ENCODE peak calls at places on chromosomes 12 and 14, in nine cellular contexts. One of them, this sample, is unnamed. For H3K9me3 and H3K27me3, the result is how much of the 10 kb centered on the place peaks cover.

GRCh38 chr14:105857816-105858675 is 331.7 kb downstream of the TMEM121 start:
- DNase-seq in fibroblast of lung: no peak
- DNase-seq in keratinocyte: no peak
- DNase-seq in SK-N-SH: no peak
- DNase-seq in heart right ventricle: no peak
- DNase-seq in ovary: peak
- DNase-seq in cardiac muscle cell: no peak
- DNase-seq in adrenal gland: peak
- DNase-seq in ascending aorta: no peak
- DNase-seq in this sample: no peak

GRCh38 chr12:42652048-42652447 is 62.5 kb upstream of the PRICKLE1 start:
- DNase-seq in ovary: no peak
- DNase-seq in heart right ventricle: no peak
- DNase-seq in keratinocyte: no peak
- DNase-seq in ascending aorta: no peak
- DNase-seq in adrenal gland: no peak
- DNase-seq in SK-N-SH: no peak
- DNase-seq in cardiac muscle cell: no peak
- DNase-seq in fibroblast of lung: no peak
- DNase-seq in this sample: no peak

GRCh38 chr12:102281231-102281630 is 83.6 kb upstream of the PMCH start:
- DNase-seq in heart right ventricle: no peak
- DNase-seq in ascending aorta: no peak
- DNase-seq in cardiac muscle cell: no peak
- DNase-seq in adrenal gland: no peak
- DNase-seq in fibroblast of lung: no peak
- DNase-seq in ovary: no peak
- DNase-seq in keratinocyte: no peak
- DNase-seq in SK-N-SH: no peak
- DNase-seq in this sample: no peak

GRCh38 chr12:76713986-76714385 is 49.9 kb upstream of the ZDHHC17 start:
- DNase-seq in cardiac muscle cell: no peak
- DNase-seq in SK-N-SH: no peak
- DNase-seq in ascending aorta: no peak
- DNase-seq in heart right ventricle: no peak
- DNase-seq in keratinocyte: no peak
- DNase-seq in adrenal gland: no peak
- DNase-seq in fibroblast of lung: no peak
- DNase-seq in ovary: no peak
- DNase-seq in this sample: no peak

GRCh38 chr12:76586764-76587395 is 27.3 kb upstream of the OSBPL8 start:
- DNase-seq in SK-N-SH: peak
- DNase-seq in heart right ventricle: peak
- DNase-seq in adrenal gland: peak
- DNase-seq in ovary: no peak
- DNase-seq in fibroblast of lung: peak
- DNase-seq in ascending aorta: no peak
- DNase-seq in keratinocyte: no peak
- DNase-seq in cardiac muscle cell: peak
- DNase-seq in this sample: no peak

GRCh38 chr14:98867146-98867545 is 404.9 kb downstream of the BCL11B start:
- DNase-seq in heart right ventricle: no peak
- DNase-seq in ovary: no peak
- DNase-seq in SK-N-SH: no peak
- DNase-seq in ascending aorta: no peak
- DNase-seq in adrenal gland: no peak
- DNase-seq in cardiac muscle cell: no peak
- DNase-seq in keratinocyte: no peak
- DNase-seq in fibroblast of lung: no peak
- DNase-seq in this sample: no peak

GRCh38 chr14:50999726-51000125 is 55.4 kb upstream of the PYGL start:
- DNase-seq in SK-N-SH: no peak
- DNase-seq in ascending aorta: no peak
- DNase-seq in keratinocyte: no peak
- DNase-seq in cardiac muscle cell: no peak
- DNase-seq in ovary: no peak
- DNase-seq in heart right ventricle: no peak
- DNase-seq in fibroblast of lung: no peak
- DNase-seq in adrenal gland: no peak
- DNase-seq in this sample: no peak

GRCh38 chr12:132535046-132535445 is 45.1 kb downstream of the FBRSL1 start:
- DNase-seq in heart right ventricle: no peak
- DNase-seq in ovary: no peak
- DNase-seq in cardiac muscle cell: no peak
- DNase-seq in SK-N-SH: no peak
- DNase-seq in keratinocyte: no peak
- DNase-seq in fibroblast of lung: no peak
- DNase-seq in adrenal gland: no peak
- DNase-seq in ascending aorta: no peak
- DNase-seq in this sample: no peak

GRCh38 chr14:31360919-31361662 is 59.3 kb downstream of the HEATR5A start:
- DNase-seq in ovary: no peak
- DNase-seq in cardiac muscle cell: no peak
- DNase-seq in fibroblast of lung: peak
- DNase-seq in keratinocyte: no peak
- DNase-seq in ascending aorta: no peak
- DNase-seq in adrenal gland: no peak
- DNase-seq in SK-N-SH: no peak
- DNase-seq in heart right ventricle: no peak
- DNase-seq in this sample: no peak

GRCh38 chr12:15982471-15982870 is 71.3 kb downstream of the DERA start:
- DNase-seq in adrenal gland: no peak
- DNase-seq in fibroblast of lung: peak
- DNase-seq in keratinocyte: no peak
- DNase-seq in heart right ventricle: no peak
- DNase-seq in ovary: no peak
- DNase-seq in cardiac muscle cell: no peak
- DNase-seq in SK-N-SH: peak
- DNase-seq in ascending aorta: no peak
- DNase-seq in this sample: no peak

GRCh38 chr12:58757422-58757821 is 162.9 kb downstream of the LRIG3 start:
- DNase-seq in heart right ventricle: no peak
- DNase-seq in SK-N-SH: no peak
- DNase-seq in adrenal gland: no peak
- DNase-seq in ascending aorta: no peak
- DNase-seq in fibroblast of lung: peak
- DNase-seq in keratinocyte: no peak
- DNase-seq in cardiac muscle cell: no peak
- DNase-seq in ovary: no peak
- DNase-seq in this sample: peak

GRCh38 chr14:64698899-64699298 is 5.3 kb upstream of the PLEKHG3 start:
- DNase-seq in ovary: no peak
- DNase-seq in heart right ventricle: no peak
- DNase-seq in adrenal gland: no peak
- DNase-seq in cardiac muscle cell: no peak
- DNase-seq in keratinocyte: no peak
- DNase-seq in SK-N-SH: no peak
- DNase-seq in ascending aorta: no peak
- DNase-seq in fibroblast of lung: no peak
- DNase-seq in this sample: no peak

GRCh38 chr14:61103541-61104339 is 122.7 kb downstream of the SLC38A6 start:
- DNase-seq in ascending aorta: peak
- DNase-seq in adrenal gland: peak
- DNase-seq in keratinocyte: peak
- DNase-seq in cardiac muscle cell: no peak
- DNase-seq in SK-N-SH: peak
- DNase-seq in ovary: peak
- DNase-seq in fibroblast of lung: peak
- DNase-seq in heart right ventricle: peak
- DNase-seq in this sample: peak
- H3K4me3 ChIP-seq in ascending aorta: peak
- H3K4me3 ChIP-seq in adrenal gland: no peak
- H3K4me3 ChIP-seq in keratinocyte: no peak
- H3K4me3 ChIP-seq in cardiac muscle cell: no peak
- H3K4me3 ChIP-seq in SK-N-SH: no peak
- H3K4me3 ChIP-seq in ovary: no peak
- H3K4me3 ChIP-seq in fibroblast of lung: no peak
- H3K4me3 ChIP-seq in heart right ventricle: no peak
- H3K4me3 ChIP-seq in this sample: no peak

GRCh38 chr14:84686550-84686949 is 843.4 kb upstream of the FLRT2 start:
- DNase-seq in ovary: no peak
- DNase-seq in SK-N-SH: no peak
- DNase-seq in keratinocyte: no peak
- DNase-seq in ascending aorta: no peak
- DNase-seq in fibroblast of lung: no peak
- DNase-seq in cardiac muscle cell: no peak
- DNase-seq in heart right ventricle: no peak
- DNase-seq in adrenal gland: no peak
- DNase-seq in this sample: no peak
- H3K9me3 ChIP-seq in ovary: under half
- H3K9me3 ChIP-seq in SK-N-SH: under half
- H3K9me3 ChIP-seq in keratinocyte: under half
- H3K9me3 ChIP-seq in ascending aorta: under half
- H3K9me3 ChIP-seq in fibroblast of lung: under half
- H3K9me3 ChIP-seq in cardiac muscle cell: under half
- H3K9me3 ChIP-seq in heart right ventricle: under half
- H3K9me3 ChIP-seq in adrenal gland: under half
- H3K9me3 ChIP-seq in this sample: under half

GRCh38 chr12:128916425-128916824 is 63.1 kb downstream of the GLT1D1 start:
- DNase-seq in heart right ventricle: no peak
- DNase-seq in adrenal gland: no peak
- DNase-seq in cardiac muscle cell: no peak
- DNase-seq in keratinocyte: no peak
- DNase-seq in ascending aorta: no peak
- DNase-seq in fibroblast of lung: no peak
- DNase-seq in ovary: no peak
- DNase-seq in SK-N-SH: no peak
- DNase-seq in this sample: no peak

GRCh38 chr12:128920468-128920867 is 67.2 kb downstream of the GLT1D1 start:
- DNase-seq in adrenal gland: peak
- DNase-seq in SK-N-SH: no peak
- DNase-seq in ovary: no peak
- DNase-seq in cardiac muscle cell: no peak
- DNase-seq in heart right ventricle: peak
- DNase-seq in fibroblast of lung: peak
- DNase-seq in ascending aorta: peak
- DNase-seq in keratinocyte: no peak
- DNase-seq in this sample: peak

GRCh38 chr12:128914908-128915563 is 61.8 kb downstream of the GLT1D1 start:
- DNase-seq in keratinocyte: no peak
- DNase-seq in ascending aorta: no peak
- DNase-seq in fibroblast of lung: no peak
- DNase-seq in adrenal gland: no peak
- DNase-seq in SK-N-SH: no peak
- DNase-seq in cardiac muscle cell: peak
- DNase-seq in heart right ventricle: no peak
- DNase-seq in ovary: no peak
- DNase-seq in this sample: no peak

GRCh38 chr12:128918910-128919309 is 65.6 kb downstream of the GLT1D1 start:
- DNase-seq in heart right ventricle: no peak
- DNase-seq in SK-N-SH: peak
- DNase-seq in adrenal gland: no peak
- DNase-seq in keratinocyte: no peak
- DNase-seq in ascending aorta: no peak
- DNase-seq in ovary: no peak
- DNase-seq in fibroblast of lung: no peak
- DNase-seq in cardiac muscle cell: no peak
- DNase-seq in this sample: no peak

DNA sequence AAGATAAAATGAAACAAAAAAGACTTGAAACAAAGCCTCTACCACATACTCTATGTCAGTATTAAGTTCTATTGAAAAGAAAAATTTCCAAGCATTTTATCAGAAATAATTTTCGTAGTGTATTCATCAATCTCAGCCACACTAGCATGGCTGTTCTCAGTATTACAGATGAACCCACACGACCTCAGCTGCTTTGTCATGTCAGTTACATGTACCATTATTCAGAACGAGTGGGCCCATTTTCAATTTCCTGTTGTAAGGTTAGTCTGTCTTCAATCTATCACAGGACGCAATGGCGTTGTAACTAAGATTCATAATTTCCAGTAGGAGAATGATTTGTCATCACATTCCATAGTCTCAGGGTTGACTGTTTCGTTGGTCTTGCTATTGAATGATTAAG is 65.2 kb downstream of the GLT1D1 start:
- DNase-seq in cardiac muscle cell: no peak
- DNase-seq in fibroblast of lung: no peak
- DNase-seq in adrenal gland: no peak
- DNase-seq in ascending aorta: no peak
- DNase-seq in heart right ventricle: no peak
- DNase-seq in ovary: no peak
- DNase-seq in keratinocyte: no peak
- DNase-seq in SK-N-SH: no peak
- DNase-seq in this sample: no peak
- H3K27me3 ChIP-seq in cardiac muscle cell: under half
- H3K27me3 ChIP-seq in fibroblast of lung: under half
- H3K27me3 ChIP-seq in adrenal gland: under half
- H3K27me3 ChIP-seq in ascending aorta: under half
- H3K27me3 ChIP-seq in heart right ventricle: under half
- H3K27me3 ChIP-seq in ovary: under half
- H3K27me3 ChIP-seq in keratinocyte: under half
- H3K27me3 ChIP-seq in SK-N-SH: under half
- H3K27me3 ChIP-seq in this sample: under half

GRCh38 chr14:22570132-22570949 is 18.7 kb downstream of the DAD1 start:
- DNase-seq in adrenal gland: peak
- DNase-seq in ovary: peak
- DNase-seq in fibroblast of lung: peak
- DNase-seq in heart right ventricle: peak
- DNase-seq in SK-N-SH: peak
- DNase-seq in keratinocyte: no peak
- DNase-seq in ascending aorta: peak
- DNase-seq in cardiac muscle cell: peak
- DNase-seq in this sample: peak
- H3K4me3 ChIP-seq in adrenal gland: no peak
- H3K4me3 ChIP-seq in ovary: no peak
- H3K4me3 ChIP-seq in fibroblast of lung: no peak
- H3K4me3 ChIP-seq in heart right ventricle: no peak
- H3K4me3 ChIP-seq in SK-N-SH: no peak
- H3K4me3 ChIP-seq in keratinocyte: no peak
- H3K4me3 ChIP-seq in ascending aorta: no peak
- H3K4me3 ChIP-seq in cardiac muscle cell: no peak
- H3K4me3 ChIP-seq in this sample: no peak

This sample was measured in MG63.